ENCODE peak calls at places on chromosomes 1 and 21, in ten cellular contexts. One of them, this sample, is unnamed. For H3K4me1, the result is how much of the 10 kb centered on the place peaks cover.

GRCh38 chr1:85448358-85448757 is 16.6 kb downstream of the DDAH1 start:
- DNase-seq in RWPE2: no peak
- DNase-seq in tibial nerve: no peak
- DNase-seq in PC-9: no peak
- DNase-seq in upper lobe of right lung: no peak
- DNase-seq in adrenal gland: no peak
- DNase-seq in K562: no peak
- DNase-seq in ovary: no peak
- DNase-seq in OCI-LY7: no peak
- DNase-seq in psoas muscle: no peak
- DNase-seq in this sample: no peak

GRCh38 chr21:42429856-42430255 is 26.2 kb downstream of the UBASH3A start:
- DNase-seq in RWPE2: no peak
- DNase-seq in tibial nerve: no peak
- DNase-seq in PC-9: no peak
- DNase-seq in upper lobe of right lung: no peak
- DNase-seq in adrenal gland: no peak
- DNase-seq in K562: no peak
- DNase-seq in ovary: no peak
- DNase-seq in OCI-LY7: no peak
- DNase-seq in psoas muscle: no peak
- DNase-seq in this sample: no peak

GRCh38 chr1:25712299-25712970 is 87.6 kb upstream of the SELENON start:
- DNase-seq in RWPE2: no peak
- DNase-seq in tibial nerve: no peak
- DNase-seq in PC-9: no peak
- DNase-seq in upper lobe of right lung: no peak
- DNase-seq in adrenal gland: no peak
- DNase-seq in K562: no peak
- DNase-seq in ovary: no peak
- DNase-seq in OCI-LY7: no peak
- DNase-seq in psoas muscle: no peak
- DNase-seq in this sample: no peak

GRCh38 chr1:24878775-24879742 is 51.0 kb downstream of the RUNX3 start:
- DNase-seq in RWPE2: peak
- DNase-seq in tibial nerve: no peak
- DNase-seq in PC-9: no peak
- DNase-seq in upper lobe of right lung: peak
- DNase-seq in adrenal gland: peak
- DNase-seq in K562: no peak
- DNase-seq in ovary: no peak
- DNase-seq in OCI-LY7: no peak
- DNase-seq in psoas muscle: no peak
- DNase-seq in this sample: no peak

GRCh38 chr1:85445906-85446305 is 19.1 kb downstream of the DDAH1 start:
- DNase-seq in RWPE2: no peak
- DNase-seq in tibial nerve: no peak
- DNase-seq in PC-9: no peak
- DNase-seq in upper lobe of right lung: no peak
- DNase-seq in adrenal gland: no peak
- DNase-seq in K562: no peak
- DNase-seq in ovary: no peak
- DNase-seq in OCI-LY7: no peak
- DNase-seq in psoas muscle: no peak
- DNase-seq in this sample: peak

GRCh38 chr1:209554761-209555611 is 28.5 kb upstream of the CAMK1G start:
- DNase-seq in RWPE2: no peak
- DNase-seq in tibial nerve: no peak
- DNase-seq in PC-9: no peak
- DNase-seq in upper lobe of right lung: no peak
- DNase-seq in adrenal gland: no peak
- DNase-seq in K562: no peak
- DNase-seq in ovary: no peak
- DNase-seq in OCI-LY7: no peak
- DNase-seq in psoas muscle: no peak
- DNase-seq in this sample: no peak

GRCh38 chr1:199273837-199274379 is 635.1 kb downstream of the PTPRC start:
- DNase-seq in RWPE2: no peak
- DNase-seq in tibial nerve: no peak
- DNase-seq in PC-9: peak
- DNase-seq in upper lobe of right lung: no peak
- DNase-seq in adrenal gland: no peak
- DNase-seq in K562: no peak
- DNase-seq in ovary: no peak
- DNase-seq in OCI-LY7: no peak
- DNase-seq in psoas muscle: no peak
- DNase-seq in this sample: peak

GRCh38 chr1:224067621-224068457 is 46.1 kb upstream of the FBXO28 start:
- DNase-seq in RWPE2: no peak
- DNase-seq in tibial nerve: no peak
- DNase-seq in PC-9: no peak
- DNase-seq in upper lobe of right lung: no peak
- DNase-seq in adrenal gland: no peak
- DNase-seq in K562: no peak
- DNase-seq in ovary: no peak
- DNase-seq in OCI-LY7: no peak
- DNase-seq in psoas muscle: no peak
- DNase-seq in this sample: peak

GRCh38 chr1:93448983-93449805 is 1.3 kb downstream of the FNBP1L start:
- DNase-seq in RWPE2: peak
- DNase-seq in tibial nerve: no peak
- DNase-seq in PC-9: peak
- DNase-seq in upper lobe of right lung: peak
- DNase-seq in adrenal gland: no peak
- DNase-seq in K562: no peak
- DNase-seq in ovary: no peak
- DNase-seq in OCI-LY7: no peak
- DNase-seq in psoas muscle: no peak
- DNase-seq in this sample: peak

GRCh38 chr1:147619741-147620140 is 50.6 kb downstream of the ACP6 start:
- DNase-seq in RWPE2: no peak
- DNase-seq in tibial nerve: no peak
- DNase-seq in PC-9: no peak
- DNase-seq in upper lobe of right lung: no peak
- DNase-seq in adrenal gland: no peak
- DNase-seq in K562: no peak
- DNase-seq in ovary: no peak
- DNase-seq in OCI-LY7: no peak
- DNase-seq in psoas muscle: no peak
- DNase-seq in this sample: no peak

GRCh38 chr1:48665743-48666142 is 110.9 kb downstream of the BEND5 start:
- DNase-seq in RWPE2: no peak
- DNase-seq in tibial nerve: no peak
- DNase-seq in PC-9: no peak
- DNase-seq in upper lobe of right lung: no peak
- DNase-seq in adrenal gland: no peak
- DNase-seq in K562: no peak
- DNase-seq in ovary: no peak
- DNase-seq in OCI-LY7: no peak
- DNase-seq in psoas muscle: no peak
- DNase-seq in this sample: no peak

GRCh38 chr1:79472067-79472656 is 465.6 kb upstream of the ADGRL4 start:
- DNase-seq in RWPE2: no peak
- DNase-seq in tibial nerve: no peak
- DNase-seq in PC-9: no peak
- DNase-seq in upper lobe of right lung: no peak
- DNase-seq in adrenal gland: no peak
- DNase-seq in K562: no peak
- DNase-seq in ovary: no peak
- DNase-seq in OCI-LY7: peak
- DNase-seq in psoas muscle: no peak
- DNase-seq in this sample: no peak

GRCh38 chr1:117600325-117600916 is 5.4 kb upstream of the TENT5C start:
- DNase-seq in RWPE2: no peak
- DNase-seq in tibial nerve: no peak
- DNase-seq in PC-9: no peak
- DNase-seq in upper lobe of right lung: no peak
- DNase-seq in adrenal gland: peak
- DNase-seq in K562: no peak
- DNase-seq in ovary: no peak
- DNase-seq in OCI-LY7: no peak
- DNase-seq in psoas muscle: no peak
- DNase-seq in this sample: no peak

GRCh38 chr1:43171312-43171875 is 696 bp downstream of the EBNA1BP2 start:
- DNase-seq in RWPE2: no peak
- DNase-seq in tibial nerve: no peak
- DNase-seq in PC-9: no peak
- DNase-seq in upper lobe of right lung: no peak
- DNase-seq in adrenal gland: no peak
- DNase-seq in K562: no peak
- DNase-seq in ovary: no peak
- DNase-seq in OCI-LY7: peak
- DNase-seq in psoas muscle: no peak
- DNase-seq in this sample: peak

GRCh38 chr1:25095635-25096200 is 136.6 kb downstream of the SYF2 start:
- DNase-seq in RWPE2: no peak
- DNase-seq in tibial nerve: no peak
- DNase-seq in PC-9: no peak
- DNase-seq in upper lobe of right lung: no peak
- DNase-seq in adrenal gland: no peak
- DNase-seq in K562: no peak
- DNase-seq in ovary: no peak
- DNase-seq in OCI-LY7: no peak
- DNase-seq in psoas muscle: no peak
- DNase-seq in this sample: no peak

GRCh38 chr1:176119549-176119948 is 87.5 kb downstream of the COP1 start:
- DNase-seq in RWPE2: no peak
- DNase-seq in tibial nerve: no peak
- DNase-seq in PC-9: no peak
- DNase-seq in upper lobe of right lung: no peak
- DNase-seq in adrenal gland: no peak
- DNase-seq in K562: no peak
- DNase-seq in ovary: no peak
- DNase-seq in OCI-LY7: peak
- DNase-seq in psoas muscle: no peak
- DNase-seq in this sample: peak

GRCh38 chr1:201702936-201703335 is 126.0 kb upstream of the IPO9 start:
- DNase-seq in RWPE2: no peak
- DNase-seq in tibial nerve: no peak
- DNase-seq in PC-9: no peak
- DNase-seq in upper lobe of right lung: no peak
- DNase-seq in adrenal gland: peak
- DNase-seq in K562: peak
- DNase-seq in ovary: no peak
- DNase-seq in OCI-LY7: no peak
- DNase-seq in psoas muscle: no peak
- DNase-seq in this sample: no peak

GRCh38 chr1:175887981-175888428 is 144.6 kb upstream of the TNR start:
- DNase-seq in RWPE2: no peak
- DNase-seq in tibial nerve: peak
- DNase-seq in PC-9: peak
- DNase-seq in upper lobe of right lung: no peak
- DNase-seq in adrenal gland: peak
- DNase-seq in K562: peak
- DNase-seq in ovary: no peak
- DNase-seq in OCI-LY7: peak
- DNase-seq in psoas muscle: peak
- DNase-seq in this sample: peak

GRCh38 chr1:37862330-37862729 is 2.9 kb upstream of the MTF1 start:
- DNase-seq in RWPE2: no peak
- DNase-seq in tibial nerve: no peak
- DNase-seq in PC-9: no peak
- DNase-seq in upper lobe of right lung: no peak
- DNase-seq in adrenal gland: no peak
- DNase-seq in K562: no peak
- DNase-seq in ovary: no peak
- DNase-seq in OCI-LY7: no peak
- DNase-seq in psoas muscle: no peak
- DNase-seq in this sample: peak
- H3K4me1 ChIP-seq in RWPE2: under half
- H3K4me1 ChIP-seq in tibial nerve: under half
- H3K4me1 ChIP-seq in PC-9: half or more
- H3K4me1 ChIP-seq in upper lobe of right lung: under half
- H3K4me1 ChIP-seq in adrenal gland: under half
- H3K4me1 ChIP-seq in K562: under half
- H3K4me1 ChIP-seq in ovary: under half
- H3K4me1 ChIP-seq in OCI-LY7: under half
- H3K4me1 ChIP-seq in psoas muscle: under half
- H3K4me1 ChIP-seq in this sample: half or more

DNA sequence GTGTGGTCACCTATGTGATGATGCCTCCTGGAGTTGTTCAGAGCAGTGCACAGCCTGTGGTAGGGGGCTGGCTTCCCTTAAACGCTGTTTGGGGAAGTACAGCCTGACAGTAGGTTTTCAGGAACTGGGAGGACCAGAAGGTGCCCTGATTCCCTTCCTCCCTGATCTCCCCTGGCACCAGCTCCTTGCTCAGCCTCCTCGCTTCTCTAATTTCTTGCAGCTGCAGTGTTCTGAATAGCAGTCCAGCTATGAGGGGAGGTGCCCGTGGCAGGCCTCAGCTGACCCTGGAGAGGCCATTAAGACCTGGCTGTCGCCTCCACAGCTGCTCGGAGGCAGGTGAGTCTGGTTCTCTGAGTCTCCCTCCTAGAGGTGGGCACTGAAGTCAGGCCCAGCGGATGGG is 52.1 kb upstream of the RPL11 start:
- DNase-seq in RWPE2: no peak
- DNase-seq in tibial nerve: no peak
- DNase-seq in PC-9: no peak
- DNase-seq in upper lobe of right lung: no peak
- DNase-seq in adrenal gland: no peak
- DNase-seq in K562: no peak
- DNase-seq in ovary: no peak
- DNase-seq in OCI-LY7: peak
- DNase-seq in psoas muscle: no peak
- DNase-seq in this sample: no peak
- H3K4me1 ChIP-seq in RWPE2: under half
- H3K4me1 ChIP-seq in tibial nerve: under half
- H3K4me1 ChIP-seq in PC-9: under half
- H3K4me1 ChIP-seq in upper lobe of right lung: under half
- H3K4me1 ChIP-seq in adrenal gland: under half
- H3K4me1 ChIP-seq in K562: under half
- H3K4me1 ChIP-seq in ovary: under half
- H3K4me1 ChIP-seq in OCI-LY7: half or more
- H3K4me1 ChIP-seq in psoas muscle: under half
- H3K4me1 ChIP-seq in this sample: under half

DNA sequence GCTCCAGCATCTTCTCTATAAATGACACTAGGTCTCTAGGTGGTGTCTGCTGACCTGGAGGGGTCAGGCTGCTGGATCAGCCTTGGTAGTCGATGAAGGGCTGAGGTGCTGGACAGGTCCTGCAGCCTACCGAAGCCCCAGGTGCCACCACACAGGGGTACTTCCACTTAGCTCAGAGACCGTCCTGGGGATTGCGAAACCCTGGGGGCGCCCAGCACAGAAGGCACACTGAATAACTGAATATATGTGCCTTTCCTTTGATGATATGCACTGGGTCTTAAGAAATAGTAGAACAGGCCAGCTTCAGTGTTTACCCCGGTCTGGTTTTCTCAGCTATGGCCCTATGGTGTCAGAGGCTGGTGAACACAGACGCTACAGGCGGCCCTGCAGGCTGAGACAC is 10.9 kb downstream of the UBE2J2 start:
- DNase-seq in RWPE2: no peak
- DNase-seq in tibial nerve: no peak
- DNase-seq in PC-9: no peak
- DNase-seq in upper lobe of right lung: no peak
- DNase-seq in adrenal gland: no peak
- DNase-seq in K562: no peak
- DNase-seq in ovary: no peak
- DNase-seq in OCI-LY7: no peak
- DNase-seq in psoas muscle: no peak
- DNase-seq in this sample: no peak
- H3K4me1 ChIP-seq in RWPE2: under half
- H3K4me1 ChIP-seq in tibial nerve: under half
- H3K4me1 ChIP-seq in PC-9: under half
- H3K4me1 ChIP-seq in upper lobe of right lung: under half
- H3K4me1 ChIP-seq in adrenal gland: under half
- H3K4me1 ChIP-seq in K562: under half
- H3K4me1 ChIP-seq in ovary: under half
- H3K4me1 ChIP-seq in OCI-LY7: under half
- H3K4me1 ChIP-seq in psoas muscle: under half
- H3K4me1 ChIP-seq in this sample: under half

GRCh38 chr21:15363921-15364320 is 299.1 kb upstream of the NRIP1 start:
- DNase-seq in RWPE2: no peak
- DNase-seq in tibial nerve: no peak
- DNase-seq in PC-9: no peak
- DNase-seq in upper lobe of right lung: no peak
- DNase-seq in adrenal gland: no peak
- DNase-seq in K562: no peak
- DNase-seq in ovary: no peak
- DNase-seq in OCI-LY7: no peak
- DNase-seq in psoas muscle: no peak
- DNase-seq in this sample: peak
- H3K4me1 ChIP-seq in RWPE2: under half
- H3K4me1 ChIP-seq in tibial nerve: under half
- H3K4me1 ChIP-seq in PC-9: under half
- H3K4me1 ChIP-seq in upper lobe of right lung: under half
- H3K4me1 ChIP-seq in adrenal gland: under half
- H3K4me1 ChIP-seq in K562: under half
- H3K4me1 ChIP-seq in ovary: under half
- H3K4me1 ChIP-seq in OCI-LY7: under half
- H3K4me1 ChIP-seq in psoas muscle: under half
- H3K4me1 ChIP-seq in this sample: under half

This sample was measured in mammary epithelial cell.